ENCODE peak calls at places on chromosomes 4 and X, in four cellular contexts. Z, L, B and S are unnamed samples.

GRCh38 chr4:186622788-186623464 is 67.6 kb upstream of the MTNR1A start:
- DNase-seq in B (no peak), L (no peak), Z (no peak), S (no peak)

GRCh38 chr4:121794505-121795192 is 6.5 kb upstream of the EXOSC9 start:
- DNase-seq in L (no peak), Z (no peak), B (no peak), S (no peak)

GRCh38 chr4:123411514-123411913 is 14.9 kb downstream of the SPRY1 start:
- DNase-seq in Z (no peak), L (no peak), B (no peak), S (no peak)

GRCh38 chr4:8850830-8851188 is 20.8 kb downstream of the HMX1 start:
- DNase-seq in L (no peak), B (no peak), Z (no peak), S (no peak)

GRCh38 chr4:6692806-6693205 is 872 bp upstream of the S100P start:
- DNase-seq in Z (no peak), B (no peak), L (no peak), S (no peak)

GRCh38 chrX:40459576-40460158 is 121.1 kb upstream of the ATP6AP2 start:
- DNase-seq in L (peak), Z (no peak), B (no peak), S (no peak)

GRCh38 chrX:107102980-107103379 is 15.6 kb downstream of the RBM41 start:
- DNase-seq in B (no peak), L (no peak), Z (no peak), S (no peak)

GRCh38 chrX:69144854-69145253 is 20.4 kb downstream of the PJA1 start:
- DNase-seq in L (no peak), B (no peak), Z (no peak), S (no peak)